ENCODE peak calls at places on chromosomes 7 and 10, in five cellular contexts. G is upper lobe of right lung, I is esophagus squamous epithelium, H is A549, M is lung. X is an unnamed sample.

GRCh38 chr10:61899663-61899996 is 1.9 kb upstream of the ARID5B start:
- DNase-seq in G (no peak), M (no peak), I (no peak), H (no peak), X (no peak)

GRCh38 chr7:131859162-131859821 is 302.9 kb upstream of the PODXL start:
- DNase-seq in H (peak; percentile 87), M (peak; percentile 53), G (peak; percentile 74), I (no peak), X (peak; percentile 76)

GRCh38 chr10:101452593-101452992 is 98.6 kb downstream of the BTRC start:
- DNase-seq in G (no peak), M (no peak), H (no peak), I (no peak), X (no peak)

GRCh38 chr7:68688416-68689086 is 909.7 kb upstream of the AUTS2 start:
- DNase-seq in I (no peak), H (no peak), G (no peak), M (no peak), X (no peak)

GRCh38 chr7:94514140-94514889 is 4.7 kb downstream of the CASD1 start:
- DNase-seq in I (no peak), M (no peak), G (no peak), H (no peak), X (no peak)

GRCh38 chr7:29297194-29297890 is 102.8 kb downstream of the CHN2 start:
- DNase-seq in G (no peak), M (no peak), H (no peak), I (no peak), X (no peak)

GRCh38 chr7:102874166-102874829 is 38.5 kb upstream of the LRRC17 start:
- DNase-seq in G (no peak), H (peak; percentile 61), I (no peak), M (no peak), X (peak; percentile 90)

GRCh38 chr10:127854769-127855583 is 37.8 kb downstream of the CLRN3 start:
- DNase-seq in I (no peak), H (no peak), M (no peak), G (no peak), X (no peak)

GRCh38 chr7:71320916-71321315 is 189.0 kb downstream of the GALNT17 start:
- DNase-seq in M (no peak), H (no peak), I (no peak), G (no peak), X (no peak)

GRCh38 chr10:23201837-23202236 is 9.7 kb downstream of the PTF1A start:
- DNase-seq in H (no peak), I (no peak), G (no peak), M (no peak), X (no peak)

GRCh38 chr7:113608786-113609185 is 310.0 kb downstream of the PPP1R3A start:
- DNase-seq in I (no peak), G (no peak), H (no peak), M (no peak), X (peak; percentile 27)

GRCh38 chr10:15344876-15345285 is 26.2 kb downstream of the FAM171A1 start:
- DNase-seq in H (no peak), M (no peak), G (no peak), I (no peak), X (peak; percentile 62)

GRCh38 chr7:30450123-30450982 is 28.2 kb downstream of the NOD1 start:
- DNase-seq in H (no peak), G (no peak), I (no peak), M (no peak), X (no peak)

GRCh38 chr7:64793106-64793755 is 997 bp upstream of the ZNF138 start:
- DNase-seq in M (no peak), G (no peak), I (no peak), H (no peak), X (no peak)

GRCh38 chr7:66950763-66951162 is 29.7 kb downstream of the TMEM248 start:
- DNase-seq in H (no peak), M (no peak), G (no peak), I (no peak), X (peak; percentile 64)

GRCh38 chr7:42198974-42199668 is 37.9 kb downstream of the GLI3 start:
- DNase-seq in I (no peak), M (no peak), H (no peak), G (no peak), X (no peak)

GRCh38 chr10:105063796-105064195 is 422.7 kb downstream of the SORCS3 start:
- DNase-seq in G (no peak), M (no peak), H (no peak), I (no peak), X (no peak)

GRCh38 chr10:18368681-18369080 is 228.5 kb downstream of the CACNB2 start:
- DNase-seq in M (no peak), G (no peak), H (no peak), I (no peak), X (no peak)

DNA sequence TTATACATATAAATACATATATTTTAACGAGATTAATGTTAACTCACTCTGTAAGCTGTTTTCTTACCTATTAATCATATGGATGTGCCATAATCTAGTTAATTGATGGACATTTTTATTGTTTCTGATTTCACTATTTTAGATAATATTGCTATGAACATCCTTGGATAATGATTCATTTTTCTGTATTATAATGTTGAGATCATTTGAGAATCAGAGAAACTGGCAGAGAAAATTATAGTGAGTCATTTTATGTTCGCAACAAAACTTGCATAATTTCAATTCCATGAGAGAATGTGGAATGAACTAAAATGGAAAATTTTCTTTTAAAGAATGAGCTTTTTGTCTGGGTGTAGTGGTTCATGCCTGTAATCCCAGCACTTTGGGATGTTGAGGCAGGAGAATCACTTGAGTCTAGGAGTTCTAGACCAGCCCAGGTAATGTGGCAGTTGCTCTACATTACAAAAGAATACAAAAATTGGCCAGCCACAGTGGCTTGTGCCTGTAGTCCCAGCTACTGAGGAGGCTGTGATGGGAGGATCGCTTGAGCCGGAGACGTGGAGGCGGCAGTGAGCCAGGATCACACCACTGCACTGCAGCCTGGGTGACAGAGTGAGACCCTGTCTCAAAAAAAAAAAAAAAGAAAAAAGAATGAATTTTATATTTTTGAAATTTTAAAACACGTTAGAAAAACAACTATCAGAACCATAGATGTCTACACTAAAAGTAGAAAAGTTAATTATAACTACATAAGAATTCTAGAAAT is 40.5 kb downstream of the PAPSS2 start:
- DNase-seq in I (no peak), M (no peak), H (no peak), G (no peak), X (no peak)
- H3K27ac ChIP-seq in I (no peak overlapping the region), M (no peak overlapping the region), H (peak overlapping the region; percentile 79), G (no peak overlapping the region), X (peak overlapping the region; percentile 52)

GRCh38 chr10:109898666-109899577 is 24.4 kb downstream of the XPNPEP1 start:
- DNase-seq in I (no peak), G (no peak), M (no peak), H (no peak), X (peak; percentile 57)
- H3K27ac ChIP-seq in I (peak overlapping the region; percentile 81), G (peak overlapping the region; percentile 45), M (peak overlapping the region; percentile 76), H (no peak overlapping the region), X (peak overlapping the region; percentile 31)

GRCh38 chr7:116232402-116232749 is 22.0 kb downstream of the TES start:
- DNase-seq in G (no peak), M (no peak), H (no peak), I (no peak), X (no peak)
- H3K27ac ChIP-seq in G (no peak overlapping the region), M (no peak overlapping the region), H (peak overlapping the region; percentile 89), I (peak overlapping the region; percentile 82), X (peak overlapping the region; percentile 29)

GRCh38 chr7:76427635-76428034 is 2.9 kb downstream of the ZP3 start:
- DNase-seq in I (no peak), G (no peak), M (no peak), H (no peak), X (no peak)
- H3K27ac ChIP-seq in I (no peak overlapping the region), G (no peak overlapping the region), M (no peak overlapping the region), H (no peak overlapping the region), X (no peak overlapping the region)

GRCh38 chr10:119768455-119769094 is 42.7 kb downstream of the INPP5F start:
- DNase-seq in G (no peak), M (no peak), H (no peak), I (no peak), X (no peak)
- H3K27ac ChIP-seq in G (no peak overlapping the region), M (no peak overlapping the region), H (no peak overlapping the region), I (no peak overlapping the region), X (no peak overlapping the region)

DNA sequence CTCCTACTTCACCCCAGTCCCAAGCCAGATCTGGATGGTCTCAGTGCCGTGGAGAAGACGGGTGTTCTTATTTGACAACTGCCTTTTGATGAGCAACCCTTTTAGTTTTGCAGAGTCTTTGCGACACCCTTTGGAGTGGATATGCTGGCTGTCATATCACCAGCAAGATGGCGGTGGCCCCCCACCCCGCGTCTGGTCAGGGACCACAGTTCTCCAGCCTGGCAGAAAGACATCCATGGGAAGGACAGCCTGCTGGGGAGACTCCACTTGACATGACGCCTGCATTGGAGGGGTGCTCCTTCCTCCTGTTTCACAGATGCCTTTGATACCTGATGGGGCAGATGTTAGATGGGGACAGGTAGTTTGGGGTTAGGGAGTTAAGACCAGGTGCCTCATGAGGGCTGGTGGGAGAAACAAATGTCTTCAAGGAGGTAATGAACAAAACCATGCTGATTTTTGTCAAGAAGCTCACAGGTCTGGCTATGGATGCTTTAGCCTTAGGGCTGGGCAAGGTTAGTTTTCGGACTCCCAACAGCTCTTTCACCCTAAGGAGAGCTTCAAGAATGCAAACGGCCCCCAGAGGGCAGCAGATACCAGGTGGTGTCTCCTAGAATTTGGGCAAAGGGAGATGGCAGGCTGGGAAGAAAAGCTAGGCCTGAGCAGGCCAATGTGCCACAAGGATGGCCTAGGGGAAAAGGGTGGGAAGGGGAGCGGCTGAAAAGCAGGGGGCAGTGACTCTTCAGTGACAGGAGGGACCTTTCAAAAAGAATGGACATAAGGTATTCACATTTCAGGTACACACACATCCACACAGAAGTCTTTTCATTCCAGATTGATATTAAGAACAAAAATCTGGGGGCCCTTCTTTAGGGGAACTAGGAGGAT is 95.2 kb downstream of the CLEC2L start:
- DNase-seq in H (peak; percentile 63), I (no peak), M (peak; percentile 41), G (no peak), X (peak; percentile 29)
- H3K27ac ChIP-seq in H (no peak overlapping the region), I (no peak overlapping the region), M (no peak overlapping the region), G (no peak overlapping the region), X (peak overlapping the region; percentile 27)

DNA sequence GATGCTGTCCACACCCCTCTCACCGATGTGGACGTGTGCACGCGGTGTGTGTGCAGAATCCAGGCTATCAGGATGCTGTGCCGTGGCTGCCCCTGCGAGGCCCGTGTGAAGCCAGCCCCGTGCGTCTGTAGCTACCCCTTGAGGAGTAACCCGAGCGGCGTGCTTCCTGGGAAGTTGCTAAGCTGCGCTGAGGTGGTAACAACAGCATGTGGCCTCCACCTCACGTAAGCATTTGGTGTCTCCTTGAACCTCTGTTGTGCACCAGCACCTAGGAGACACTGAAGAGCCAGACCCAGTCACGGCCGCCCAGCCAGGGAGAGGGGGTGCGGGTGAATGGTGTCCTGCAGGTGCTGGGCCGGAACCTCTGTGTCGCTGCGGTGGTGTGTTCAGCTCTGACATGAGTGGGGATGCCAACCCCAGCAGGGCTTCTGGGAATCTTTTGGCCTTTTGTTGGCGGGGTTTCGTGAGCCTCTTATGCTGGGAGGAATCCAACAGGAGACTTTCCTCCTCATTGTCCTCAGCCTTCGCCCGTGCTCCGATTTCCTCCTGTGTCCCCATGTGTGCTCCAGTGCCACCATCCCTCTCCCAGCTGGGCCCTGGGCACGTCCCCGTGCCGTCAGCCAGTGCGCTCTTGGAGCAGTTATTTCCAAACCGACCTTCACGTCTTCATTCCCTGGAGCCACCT is 60.4 kb downstream of the DNAJB6 start:
- DNase-seq in M (no peak), I (no peak), G (no peak), H (no peak), X (no peak)
- H3K27ac ChIP-seq in M (peak overlapping the region; percentile 80), I (peak overlapping the region; percentile 70), G (peak overlapping the region; percentile 68), H (peak overlapping the region; percentile 50), X (no peak overlapping the region)

DNA sequence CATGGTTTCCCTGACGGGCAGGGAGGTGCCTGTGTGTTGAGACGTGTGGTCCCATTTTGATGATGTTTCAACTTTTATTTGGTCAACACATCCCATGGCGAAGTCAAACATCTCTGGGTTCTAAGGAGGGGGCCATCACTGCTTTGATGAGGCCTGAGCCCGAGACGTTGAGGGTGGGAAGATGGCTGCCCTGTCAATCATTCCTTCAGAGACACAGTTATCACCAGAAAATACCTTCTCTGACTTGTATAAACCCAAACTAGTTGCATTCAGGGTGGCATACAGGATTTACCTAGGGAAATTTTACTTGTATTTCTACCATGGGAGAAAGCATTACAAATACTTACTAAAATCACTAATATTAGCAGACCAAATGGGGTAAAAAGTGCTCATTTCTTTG is 64.6 kb downstream of the VOPP1 start:
- DNase-seq in M (no peak), H (no peak), I (no peak), G (no peak), X (no peak)
- H3K27ac ChIP-seq in M (no peak overlapping the region), H (no peak overlapping the region), I (no peak overlapping the region), G (no peak overlapping the region), X (no peak overlapping the region)

X was measured in brain microvascular endothelial cell.